ENCODE peak calls at places on chromosomes 4 and X, in five cellular contexts. Y is neuronal stem cell, V is trophoblast cell, Q is H1, R is H9. M is an unnamed sample.

GRCh38 chrX:45381841-45382240 is 181.2 kb upstream of the DIPK2B start:
- DNase-seq in R (no peak), Y (no peak), V (no peak), Q (no peak), M (no peak)

GRCh38 chr4:55183926-55184599 is 58.7 kb upstream of the KDR start:
- DNase-seq in R (peak; percentile 71), V (peak; percentile 50), Q (no peak), Y (no peak), M (peak; percentile 95)

GRCh38 chr4:41602113-41602512 is 64.2 kb downstream of the LIMCH1 start:
- DNase-seq in R (no peak), Y (no peak), Q (no peak), V (no peak), M (no peak)

GRCh38 chrX:81202413-81202794 is 502 bp downstream of the SH3BGRL start:
- DNase-seq in Y (no peak), Q (no peak), R (no peak), V (no peak), M (no peak)

GRCh38 chrX:148928803-148929202 is 428.4 kb downstream of the AFF2 start:
- DNase-seq in R (no peak), Q (no peak), V (no peak), Y (no peak), M (no peak)

GRCh38 chr4:163631288-163631687 is 136.8 kb downstream of the TMA16 start:
- DNase-seq in R (no peak), Q (no peak), Y (no peak), V (no peak), M (no peak)

GRCh38 chr4:1113311-1114009 is at the start of gene RNF212:
- DNase-seq in R (peak; percentile 65), Q (peak; percentile 80), V (no peak), Y (no peak), M (no peak)

GRCh38 chr4:102868153-102868781 is 525 bp upstream of the CISD2 start:
- DNase-seq in R (no peak), V (peak; percentile 1), Q (no peak), Y (no peak), M (no peak)

GRCh38 chr4:120753854-120754253 is 168.7 kb downstream of the PRDM5 start:
- DNase-seq in Q (no peak), R (no peak), V (no peak), Y (peak; percentile 18), M (no peak)

GRCh38 chr4:120754590-120754989 is 167.9 kb downstream of the PRDM5 start:
- DNase-seq in R (no peak), V (no peak), Y (no peak), Q (no peak), M (no peak)

GRCh38 chr4:120750152-120750525 is 172.4 kb downstream of the PRDM5 start:
- DNase-seq in V (no peak), Q (no peak), R (no peak), Y (no peak), M (no peak)

GRCh38 chr4:120760047-120760446 is 162.5 kb downstream of the PRDM5 start:
- DNase-seq in R (no peak), Q (no peak), Y (no peak), V (no peak), M (peak; percentile 3)

GRCh38 chr4:120755864-120756263 is 166.7 kb downstream of the PRDM5 start:
- DNase-seq in Y (no peak), V (no peak), Q (no peak), R (no peak), M (no peak)
- H2BK12ac ChIP-seq in Y (no peak overlapping the region), V (peak overlapping the region; percentile 61), Q (no peak overlapping the region), R (no peak overlapping the region), M (no peak overlapping the region)

DNA sequence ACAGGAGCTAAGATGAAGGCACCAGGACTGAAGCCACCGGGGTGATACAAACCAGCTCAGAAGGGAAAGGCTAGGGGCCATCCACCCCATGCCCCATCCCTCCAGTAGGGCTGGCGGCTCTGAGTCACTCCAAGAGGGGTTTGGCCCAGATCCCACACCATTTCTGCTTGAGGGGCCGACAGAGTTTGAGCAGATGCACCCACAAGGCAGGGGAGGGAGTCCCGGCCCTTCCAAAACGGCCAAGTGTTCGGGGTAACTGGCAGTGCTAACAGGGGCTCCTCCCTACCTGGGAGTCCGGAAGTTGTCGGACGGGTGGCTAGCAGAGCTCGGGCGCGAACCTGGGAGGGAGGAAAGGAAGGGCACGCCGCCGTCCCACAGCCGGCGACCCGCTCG is 412 bp downstream of the SLC10A3 start:
- DNase-seq in Y (no peak), V (no peak), R (no peak), Q (peak; percentile 50), M (peak; percentile 64)
- H3K23ac ChIP-seq in Y (no peak overlapping the region), V (no peak overlapping the region), R (no peak overlapping the region), Q (no peak overlapping the region), M (no peak overlapping the region)

DNA sequence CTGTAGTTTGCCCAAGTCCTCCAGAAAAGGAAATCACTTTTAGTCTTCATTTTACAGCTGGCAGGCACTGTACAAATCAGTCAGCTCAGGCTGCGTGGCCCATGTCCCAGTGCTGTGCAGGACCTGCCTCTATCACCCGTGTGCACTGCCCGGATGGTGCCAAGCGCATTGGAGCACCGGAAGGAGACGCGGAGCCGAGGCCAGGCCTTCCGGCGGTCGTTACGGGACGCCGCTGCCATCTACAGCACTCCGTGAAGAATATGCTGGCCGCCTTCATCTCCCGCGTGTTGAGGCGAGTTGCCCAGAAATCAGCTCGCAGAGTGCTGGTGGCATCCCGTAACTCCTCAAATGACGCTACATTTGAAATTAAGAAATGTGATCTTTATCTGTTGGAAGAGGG is at the start of gene PDHA2:
- DNase-seq in R (peak; percentile 26), Y (no peak), V (no peak), Q (no peak), M (no peak)
- H2BK12ac ChIP-seq in R (no peak within 1 kb of the TSS), Y (no peak within 1 kb of the TSS), V (no peak within 1 kb of the TSS), Q (peak within 1 kb of the TSS; percentile 22), M (no peak within 1 kb of the TSS)

GRCh38 chr4:40484346-40484745 is 145.3 kb downstream of the RBM47 start:
- DNase-seq in V (no peak), R (no peak), Y (no peak), Q (no peak), M (no peak)
- H3K23ac ChIP-seq in V (no peak overlapping the region), R (no peak overlapping the region), Y (no peak overlapping the region), Q (no peak overlapping the region), M (no peak overlapping the region)

M was measured in mesenchymal stem cell.